ENCODE peak calls at places on chromosomes 5 and 9, in six cellular contexts. N, U, E, L, Y and Q are unnamed samples.
A peak's percentile ranks its signal among the peaks of the same experiment; 100 is the strongest.

GRCh38 chr9:98775831-98776441 is 20.4 kb downstream of the ANKS6 start:
- DNase-seq in E (peak; percentile 34), Y (no peak), L (no peak), N (no peak), U (peak; percentile 62), Q (peak; percentile 65)

GRCh38 chr9:92275541-92275940 is 18.0 kb downstream of the IARS1 start:
- DNase-seq in L (no peak), N (no peak), E (no peak), U (no peak), Y (no peak), Q (no peak)

GRCh38 chr5:83340511-83340918 is 131.0 kb upstream of the VCAN start:
- DNase-seq in L (no peak), Y (no peak), U (no peak), E (no peak), N (no peak), Q (no peak)

GRCh38 chr5:158544388-158545339 is 555.1 kb downstream of the EBF1 start:
- DNase-seq in L (no peak), Y (no peak), U (no peak), E (no peak), N (no peak), Q (no peak)

GRCh38 chr9:21171351-21171750 is 4.9 kb upstream of the IFNA21 start:
- DNase-seq in Y (no peak), E (no peak), U (no peak), N (no peak), L (no peak), Q (no peak)

GRCh38 chr5:74149395-74149794 is 491.1 kb downstream of the ENC1 start:
- DNase-seq in N (peak; percentile 65), E (peak; percentile 75), Y (peak; percentile 17), U (no peak), L (peak; percentile 65), Q (no peak)

GRCh38 chr9:40884072-40884901 is 244.2 kb downstream of the FOXD4L6 start:
- DNase-seq in Y (no peak), L (no peak), N (no peak), U (peak; percentile 43), E (no peak), Q (no peak)

GRCh38 chr5:151005975-151006576 is 14.3 kb upstream of the GPX3 start:
- DNase-seq in N (peak; percentile 61), E (peak; percentile 95), U (peak; percentile 89), L (peak; percentile 62), Y (peak; percentile 74), Q (no peak)

GRCh38 chr5:124843596-124843899 is 97.1 kb upstream of the ZNF608 start:
- DNase-seq in N (no peak), U (no peak), L (no peak), E (no peak), Y (no peak), Q (no peak)

GRCh38 chr9:99490736-99491135 is 268.7 kb downstream of the SEC61B start:
- DNase-seq in N (no peak), Y (no peak), E (no peak), L (no peak), U (no peak), Q (no peak)

GRCh38 chr9:5922192-5922591 is 31.5 kb downstream of the MLANA start:
- DNase-seq in L (no peak), U (no peak), N (no peak), Y (no peak), E (no peak), Q (no peak)

GRCh38 chr5:136082390-136083193 is 50.1 kb upstream of the SMAD5 start:
- DNase-seq in N (peak; percentile 75), U (peak; percentile 78), Y (peak; percentile 63), L (peak; percentile 68), E (peak; percentile 69), Q (peak; percentile 59)

GRCh38 chr5:79986260-79986659 is 4.8 kb downstream of the MTX3 start:
- DNase-seq in U (no peak), Y (no peak), N (no peak), L (no peak), E (no peak), Q (no peak)

GRCh38 chr5:79992891-79993290 is 1.8 kb upstream of the MTX3 start:
- DNase-seq in N (no peak), L (no peak), E (no peak), U (no peak), Y (no peak), Q (no peak)

GRCh38 chr5:79990205-79990597 is 861 bp downstream of the MTX3 start:
- DNase-seq in E (no peak), N (no peak), Y (no peak), U (no peak), L (no peak), Q (no peak)

GRCh38 chr5:79985288-79985687 is 5.8 kb downstream of the MTX3 start:
- DNase-seq in E (no peak), Y (no peak), L (no peak), U (no peak), N (no peak), Q (no peak)

DNA sequence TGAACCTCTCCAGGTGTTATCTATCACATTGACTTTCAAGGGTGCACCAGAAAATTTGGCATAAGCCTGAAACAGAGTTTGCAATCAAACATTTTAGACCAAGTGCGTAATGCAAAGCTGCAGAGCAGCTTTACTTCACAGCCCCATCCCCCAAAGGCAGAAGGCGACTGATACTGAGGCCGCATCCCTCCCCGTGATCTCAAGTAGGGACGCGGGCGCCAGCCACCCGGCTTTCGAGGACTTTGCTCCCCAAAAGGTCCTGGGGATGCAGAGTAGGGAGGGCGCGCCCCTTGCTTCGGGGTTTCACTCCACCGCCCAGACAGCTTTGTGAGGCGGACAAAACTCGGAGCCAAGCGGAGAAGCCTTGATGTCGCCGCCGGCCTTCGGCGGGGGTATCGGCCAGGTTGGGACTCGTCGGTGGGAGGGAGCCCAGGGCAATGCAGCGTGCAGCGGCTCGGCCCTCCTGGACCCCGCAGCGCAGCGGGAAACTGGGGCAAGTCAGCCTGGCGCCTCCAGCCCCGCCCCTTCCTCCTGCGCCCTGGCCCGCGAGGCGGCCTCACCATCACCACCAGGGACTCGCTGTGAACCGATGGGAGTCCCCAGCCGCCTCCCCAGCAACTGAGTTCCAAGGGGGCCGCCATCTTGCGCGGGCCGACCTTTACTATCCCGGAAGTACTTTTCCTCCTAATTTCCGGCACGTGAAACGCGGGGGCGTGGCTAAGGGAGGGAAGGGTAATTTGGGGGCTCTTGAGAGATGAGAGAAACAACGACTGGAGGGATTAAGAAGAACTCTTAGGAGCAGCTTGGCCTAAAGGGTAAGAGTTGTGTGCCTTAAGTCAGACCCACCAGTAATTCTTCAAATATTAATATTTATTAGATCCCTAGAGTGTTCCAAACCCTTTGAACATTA is at the start of gene MTX3:
- DNase-seq in N (peak; percentile 71), Y (peak; percentile 83), E (peak; percentile 81), U (peak; percentile 92), L (peak; percentile 76), Q (peak; percentile 70)
- TF ChIP-seq POLR2A in N (peak; percentile 63), Y (peak; percentile 43), E (no peak), U (no peak), L (no peak), Q (peak; percentile 63)

GRCh38 chr5:176901260-176902101 is 2.3 kb upstream of the HK3 start:
- DNase-seq in L (no peak), E (no peak), Y (no peak), U (no peak), N (no peak), Q (no peak)

GRCh38 chr5:176900783-176901204 is 1.6 kb upstream of the HK3 start:
- DNase-seq in U (no peak), E (no peak), Y (no peak), N (no peak), L (no peak), Q (no peak)

GRCh38 chr5:176902911-176903664 is 3.9 kb upstream of the HK3 start:
- DNase-seq in E (no peak), U (no peak), L (no peak), N (no peak), Y (no peak), Q (no peak)

GRCh38 chr5:176904276-176904675 is 5.1 kb upstream of the HK3 start:
- DNase-seq in U (no peak), N (no peak), L (no peak), Y (no peak), E (no peak), Q (no peak)

DNA sequence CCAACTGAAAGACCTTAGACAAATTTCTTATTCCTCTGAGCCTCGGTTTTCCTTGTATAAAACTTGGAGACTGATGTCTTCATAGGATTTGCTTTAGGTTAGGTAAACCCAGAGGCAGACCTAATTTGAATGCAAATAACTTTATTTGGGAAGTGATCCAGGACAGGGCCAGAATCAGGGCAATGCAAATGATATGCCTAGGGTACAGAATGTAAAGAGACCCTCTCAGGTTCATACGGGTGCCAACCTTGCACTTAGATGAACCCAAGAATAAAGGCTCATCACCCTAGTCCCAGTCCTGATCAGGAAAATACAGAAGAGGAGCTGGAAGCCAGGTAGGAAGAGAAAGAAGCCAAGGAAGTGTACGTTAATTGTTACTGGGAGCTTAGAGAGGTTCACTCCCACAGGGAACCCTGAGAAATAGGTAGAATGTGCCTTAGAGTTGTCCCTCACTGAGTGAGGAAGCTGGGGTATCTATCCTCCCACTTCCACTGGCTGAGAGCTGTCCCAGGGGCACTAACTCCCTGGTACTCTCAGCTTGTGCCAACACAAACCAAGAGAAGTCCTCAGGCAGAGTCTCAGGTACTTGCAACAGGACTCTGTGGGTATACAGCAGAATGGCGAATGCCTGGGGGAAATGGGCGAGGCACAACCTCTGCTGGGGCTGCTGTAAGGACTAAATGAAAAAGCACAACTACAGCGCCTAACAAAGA is 3.1 kb upstream of the HK3 start:
- DNase-seq in E (no peak), L (no peak), Y (no peak), N (no peak), U (no peak), Q (no peak)
- TF ChIP-seq POLR2A in E (no peak), L (no peak), Y (no peak), N (no peak), U (no peak), Q (no peak)

GRCh38 chr5:139481580-139482049 is 943 bp downstream of the STING1 start:
- DNase-seq in Y (peak; percentile 39), E (peak; percentile 48), L (no peak), N (no peak), U (no peak), Q (no peak)

GRCh38 chr5:139488269-139488668 is 5.7 kb upstream of the STING1 start:
- DNase-seq in E (no peak), Y (peak; percentile 25), U (peak; percentile 58), N (no peak), L (no peak), Q (no peak)

GRCh38 chr5:139481122-139481533 is 1.4 kb downstream of the STING1 start:
- DNase-seq in E (peak; percentile 68), U (peak; percentile 63), Y (no peak), L (no peak), N (no peak), Q (no peak)

GRCh38 chr5:139486201-139486600 is 3.6 kb upstream of the STING1 start:
- DNase-seq in E (no peak), L (no peak), U (no peak), N (no peak), Y (no peak), Q (no peak)

GRCh38 chr5:139482050-139482889 is at the start of gene STING1:
- DNase-seq in E (peak; percentile 84), U (peak; percentile 87), N (peak; percentile 77), Y (peak; percentile 89), L (peak; percentile 91), Q (peak; percentile 87)
- TF ChIP-seq POLR2A in E (no peak), U (no peak), N (peak; percentile 16), Y (peak; percentile 59), L (no peak), Q (peak; percentile 51)

DNA sequence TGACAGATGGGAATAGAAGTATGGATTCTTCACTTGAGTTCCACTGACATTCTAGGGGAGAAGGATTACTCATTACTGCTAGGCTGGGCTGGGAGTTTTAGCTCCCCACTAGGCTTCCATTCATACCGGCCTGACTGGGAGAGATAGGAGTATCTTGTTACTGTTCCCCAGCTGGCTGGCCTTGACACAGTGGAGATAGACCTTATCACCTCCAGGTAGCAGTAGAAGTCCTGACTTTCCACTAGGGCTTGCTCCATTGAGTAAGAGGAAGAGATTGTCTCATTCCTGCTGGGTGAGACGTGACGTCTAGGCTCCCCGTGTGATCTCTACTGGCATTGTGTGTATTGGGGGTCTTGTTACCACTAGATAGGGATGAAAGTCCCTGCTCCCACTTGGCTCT is 156.4 kb downstream of the CACNA1B start:
- DNase-seq in N (no peak), E (no peak), Y (no peak), U (peak; percentile 8), L (no peak), Q (no peak)
- TF ChIP-seq POLR2A in N (no peak), E (no peak), Y (no peak), U (no peak), L (no peak), Q (no peak)